ENCODE peak calls at places on chromosomes 7 and 10, in five cellular contexts. One of them, this sample, is unnamed.

GRCh38 chr7:18125536-18125935 is 97.9 kb upstream of the PRPS1L1 start:
- DNase-seq in fibroblast of pulmonary artery: peak; percentile 31
- DNase-seq in WTC11: no peak
- DNase-seq in type B pancreatic cell: no peak
- DNase-seq in cardiac fibroblast: peak; percentile 54
- DNase-seq in this sample: no peak

GRCh38 chr7:100901921-100902332 is 6.2 kb upstream of the ACHE start:
- DNase-seq in fibroblast of pulmonary artery: no peak
- DNase-seq in WTC11: no peak
- DNase-seq in type B pancreatic cell: no peak
- DNase-seq in cardiac fibroblast: no peak
- DNase-seq in this sample: no peak

GRCh38 chr10:115857856-115858255 is 415.1 kb downstream of the GFRA1 start:
- DNase-seq in fibroblast of pulmonary artery: peak; percentile 13
- DNase-seq in WTC11: no peak
- DNase-seq in type B pancreatic cell: no peak
- DNase-seq in cardiac fibroblast: peak; percentile 5
- DNase-seq in this sample: no peak

GRCh38 chr7:78398081-78398480 is 599.5 kb downstream of the PHTF2 start:
- DNase-seq in fibroblast of pulmonary artery: no peak
- DNase-seq in WTC11: no peak
- DNase-seq in type B pancreatic cell: no peak
- DNase-seq in cardiac fibroblast: no peak
- DNase-seq in this sample: no peak

GRCh38 chr7:40311307-40311706 is 176.5 kb downstream of the SUGCT start:
- DNase-seq in fibroblast of pulmonary artery: no peak
- DNase-seq in WTC11: no peak
- DNase-seq in type B pancreatic cell: no peak
- DNase-seq in cardiac fibroblast: no peak
- DNase-seq in this sample: peak; percentile 37

GRCh38 chr7:15937571-15937970 is 251.1 kb upstream of the MEOX2 start:
- DNase-seq in fibroblast of pulmonary artery: no peak
- DNase-seq in WTC11: no peak
- DNase-seq in type B pancreatic cell: no peak
- DNase-seq in cardiac fibroblast: no peak
- DNase-seq in this sample: no peak

GRCh38 chr7:6536262-6536770 is 14.9 kb downstream of the GRID2IP start:
- DNase-seq in fibroblast of pulmonary artery: no peak
- DNase-seq in WTC11: peak; percentile 39
- DNase-seq in type B pancreatic cell: no peak
- DNase-seq in cardiac fibroblast: no peak
- DNase-seq in this sample: no peak

GRCh38 chr7:2635810-2636701 is 4.3 kb downstream of the TTYH3 start:
- DNase-seq in fibroblast of pulmonary artery: no peak
- DNase-seq in WTC11: no peak
- DNase-seq in type B pancreatic cell: no peak
- DNase-seq in cardiac fibroblast: peak; percentile 87
- DNase-seq in this sample: no peak

GRCh38 chr7:103114576-103115008 is 34.3 kb downstream of the NAPEPLD start:
- DNase-seq in fibroblast of pulmonary artery: no peak
- DNase-seq in WTC11: no peak
- DNase-seq in type B pancreatic cell: no peak
- DNase-seq in cardiac fibroblast: no peak
- DNase-seq in this sample: no peak

GRCh38 chr10:119253433-119254174 is 46.2 kb downstream of the GRK5 start:
- DNase-seq in fibroblast of pulmonary artery: peak; percentile 92
- DNase-seq in WTC11: peak; percentile 20
- DNase-seq in type B pancreatic cell: no peak
- DNase-seq in cardiac fibroblast: peak; percentile 95
- DNase-seq in this sample: no peak

GRCh38 chr10:11245510-11245909 is 227.8 kb downstream of the CELF2 start:
- DNase-seq in fibroblast of pulmonary artery: no peak
- DNase-seq in WTC11: no peak
- DNase-seq in type B pancreatic cell: no peak
- DNase-seq in cardiac fibroblast: no peak
- DNase-seq in this sample: peak; percentile 51

GRCh38 chr10:55631071-55631654 is 729.9 kb downstream of the ZWINT start:
- DNase-seq in fibroblast of pulmonary artery: peak; percentile 21
- DNase-seq in WTC11: peak; percentile 87
- DNase-seq in type B pancreatic cell: peak; percentile 84
- DNase-seq in cardiac fibroblast: peak; percentile 23
- DNase-seq in this sample: peak; percentile 68

GRCh38 chr10:13163859-13164258 is 2.5 kb downstream of the MCM10 start:
- DNase-seq in fibroblast of pulmonary artery: no peak
- DNase-seq in WTC11: no peak
- DNase-seq in type B pancreatic cell: no peak
- DNase-seq in cardiac fibroblast: no peak
- DNase-seq in this sample: no peak

GRCh38 chr10:10785627-10786333 is 231.9 kb upstream of the CELF2 start:
- DNase-seq in fibroblast of pulmonary artery: peak; percentile 78
- DNase-seq in WTC11: no peak
- DNase-seq in type B pancreatic cell: no peak
- DNase-seq in cardiac fibroblast: peak; percentile 79
- DNase-seq in this sample: no peak

GRCh38 chr10:101041252-101041761 is 10.3 kb downstream of the SFXN3 start:
- DNase-seq in fibroblast of pulmonary artery: peak; percentile 89
- DNase-seq in WTC11: peak; percentile 87
- DNase-seq in type B pancreatic cell: no peak
- DNase-seq in cardiac fibroblast: peak; percentile 93
- DNase-seq in this sample: peak; percentile 86

GRCh38 chr7:125126376-125126775 is 196.8 kb upstream of the POT1 start:
- DNase-seq in fibroblast of pulmonary artery: peak; percentile 71
- DNase-seq in WTC11: no peak
- DNase-seq in type B pancreatic cell: no peak
- DNase-seq in cardiac fibroblast: peak; percentile 74
- DNase-seq in this sample: no peak

GRCh38 chr7:66741-67140 is 125.6 kb upstream of the FAM20C start:
- DNase-seq in fibroblast of pulmonary artery: no peak
- DNase-seq in WTC11: no peak
- DNase-seq in type B pancreatic cell: no peak
- DNase-seq in cardiac fibroblast: no peak
- DNase-seq in this sample: no peak

GRCh38 chr7:55574062-55574717 is 1.9 kb upstream of the VOPP1 start:
- DNase-seq in fibroblast of pulmonary artery: peak; percentile 40
- DNase-seq in WTC11: no peak
- DNase-seq in type B pancreatic cell: no peak
- DNase-seq in cardiac fibroblast: peak; percentile 50
- DNase-seq in this sample: no peak

GRCh38 chr7:155412416-155413253 is 45.3 kb upstream of the EN2 start:
- DNase-seq in fibroblast of pulmonary artery: peak; percentile 22
- DNase-seq in WTC11: peak; percentile 79
- DNase-seq in type B pancreatic cell: no peak
- DNase-seq in cardiac fibroblast: peak; percentile 13
- DNase-seq in this sample: peak; percentile 89

GRCh38 chr10:88974446-88975376 is 15.9 kb upstream of the FAS start:
- DNase-seq in fibroblast of pulmonary artery: no peak
- DNase-seq in WTC11: no peak
- DNase-seq in type B pancreatic cell: no peak
- DNase-seq in cardiac fibroblast: peak; percentile 33
- DNase-seq in this sample: no peak

GRCh38 chr7:101686030-101686429 is 56.9 kb upstream of the MYL10 start:
- DNase-seq in fibroblast of pulmonary artery: no peak
- DNase-seq in WTC11: no peak
- DNase-seq in type B pancreatic cell: no peak
- DNase-seq in cardiac fibroblast: no peak
- DNase-seq in this sample: no peak

GRCh38 chr10:24465124-24465874 is 256.4 kb downstream of the KIAA1217 start:
- DNase-seq in fibroblast of pulmonary artery: peak; percentile 45
- DNase-seq in WTC11: no peak
- DNase-seq in type B pancreatic cell: no peak
- DNase-seq in cardiac fibroblast: peak; percentile 81
- DNase-seq in this sample: no peak

GRCh38 chr10:132628966-132629900 is 91.6 kb downstream of the INPP5A start:
- DNase-seq in fibroblast of pulmonary artery: no peak
- DNase-seq in WTC11: peak; percentile 9
- DNase-seq in type B pancreatic cell: no peak
- DNase-seq in cardiac fibroblast: no peak
- DNase-seq in this sample: no peak

GRCh38 chr10:75431180-75432111 is at the start of gene LRMDA:
- DNase-seq in fibroblast of pulmonary artery: peak; percentile 39
- DNase-seq in WTC11: peak; percentile 38
- DNase-seq in type B pancreatic cell: no peak
- DNase-seq in cardiac fibroblast: peak; percentile 22
- DNase-seq in this sample: peak; percentile 58

GRCh38 chr7:134852626-134853025 is 73.2 kb downstream of the CALD1 start:
- DNase-seq in fibroblast of pulmonary artery: no peak
- DNase-seq in WTC11: no peak
- DNase-seq in type B pancreatic cell: no peak
- DNase-seq in cardiac fibroblast: no peak
- DNase-seq in this sample: no peak

GRCh38 chr10:126663880-126664279 is 6.6 kb downstream of the C10orf90 start:
- DNase-seq in fibroblast of pulmonary artery: peak; percentile 34
- DNase-seq in WTC11: no peak
- DNase-seq in type B pancreatic cell: no peak
- DNase-seq in cardiac fibroblast: peak; percentile 87
- DNase-seq in this sample: no peak

GRCh38 chr7:46812047-46812672 is 769.8 kb downstream of the TNS3 start:
- DNase-seq in fibroblast of pulmonary artery: peak; percentile 18
- DNase-seq in WTC11: no peak
- DNase-seq in type B pancreatic cell: no peak
- DNase-seq in cardiac fibroblast: peak; percentile 14
- DNase-seq in this sample: no peak

GRCh38 chr10:67665491-67665890 is 30.5 kb downstream of the CTNNA3 start:
- DNase-seq in fibroblast of pulmonary artery: no peak
- DNase-seq in WTC11: no peak
- DNase-seq in type B pancreatic cell: no peak
- DNase-seq in cardiac fibroblast: no peak
- DNase-seq in this sample: no peak

GRCh38 chr10:126580873-126581647 is 89.4 kb downstream of the C10orf90 start:
- DNase-seq in fibroblast of pulmonary artery: no peak
- DNase-seq in WTC11: no peak
- DNase-seq in type B pancreatic cell: no peak
- DNase-seq in cardiac fibroblast: no peak
- DNase-seq in this sample: no peak

GRCh38 chr7:30702200-30702599 is 19.9 kb upstream of the CRHR2 start:
- DNase-seq in fibroblast of pulmonary artery: no peak
- DNase-seq in WTC11: no peak
- DNase-seq in type B pancreatic cell: no peak
- DNase-seq in cardiac fibroblast: peak; percentile 25
- DNase-seq in this sample: no peak
- TF ChIP-seq CTCF in fibroblast of pulmonary artery: peak; percentile 13
- TF ChIP-seq CTCF in WTC11: peak; percentile 22
- TF ChIP-seq CTCF in type B pancreatic cell: no peak
- TF ChIP-seq CTCF in cardiac fibroblast: peak; percentile 15
- TF ChIP-seq CTCF in this sample: peak; percentile 13

GRCh38 chr7:50798126-50798525 is 15.4 kb upstream of the GRB10 start:
- DNase-seq in fibroblast of pulmonary artery: no peak
- DNase-seq in WTC11: no peak
- DNase-seq in type B pancreatic cell: no peak
- DNase-seq in cardiac fibroblast: no peak
- DNase-seq in this sample: no peak

GRCh38 chr7:50795253-50795652 is 12.6 kb upstream of the GRB10 start:
- DNase-seq in fibroblast of pulmonary artery: no peak
- DNase-seq in WTC11: no peak
- DNase-seq in type B pancreatic cell: no peak
- DNase-seq in cardiac fibroblast: no peak
- DNase-seq in this sample: no peak

GRCh38 chr7:50793115-50793946 is 10.6 kb upstream of the GRB10 start:
- DNase-seq in fibroblast of pulmonary artery: peak; percentile 64
- DNase-seq in WTC11: peak; percentile 65
- DNase-seq in type B pancreatic cell: no peak
- DNase-seq in cardiac fibroblast: peak; percentile 77
- DNase-seq in this sample: no peak

GRCh38 chr7:50793947-50794570 is 11.4 kb upstream of the GRB10 start:
- DNase-seq in fibroblast of pulmonary artery: no peak
- DNase-seq in WTC11: no peak
- DNase-seq in type B pancreatic cell: no peak
- DNase-seq in cardiac fibroblast: no peak
- DNase-seq in this sample: no peak

GRCh38 chr7:50795831-50796230 is 13.1 kb upstream of the GRB10 start:
- DNase-seq in fibroblast of pulmonary artery: no peak
- DNase-seq in WTC11: no peak
- DNase-seq in type B pancreatic cell: no peak
- DNase-seq in cardiac fibroblast: no peak
- DNase-seq in this sample: no peak
- TF ChIP-seq CTCF in fibroblast of pulmonary artery: peak; percentile 6
- TF ChIP-seq CTCF in WTC11: no peak
- TF ChIP-seq CTCF in type B pancreatic cell: no peak
- TF ChIP-seq CTCF in cardiac fibroblast: peak; percentile 16
- TF ChIP-seq CTCF in this sample: no peak

DNA sequence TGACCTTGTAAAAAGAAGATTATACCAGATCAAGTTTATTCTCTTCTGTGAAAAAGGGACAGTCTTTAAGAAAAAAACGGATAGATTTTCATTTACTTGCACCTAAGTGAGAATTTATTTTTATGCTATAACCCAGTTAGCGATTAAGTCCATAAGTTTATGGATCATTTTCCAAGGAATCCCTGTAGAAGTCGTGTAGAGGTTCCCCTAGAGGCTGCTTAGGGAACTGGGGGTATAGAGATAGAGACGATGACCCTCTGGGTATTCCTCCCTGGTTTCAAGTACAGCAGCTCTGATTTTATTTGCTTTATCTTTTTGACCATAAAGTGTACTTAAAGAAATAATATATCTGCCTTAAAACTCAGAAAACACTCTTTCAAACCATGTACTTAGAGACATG is 648.4 kb upstream of the LRRTM3 start:
- DNase-seq in fibroblast of pulmonary artery: no peak
- DNase-seq in WTC11: no peak
- DNase-seq in type B pancreatic cell: no peak
- DNase-seq in cardiac fibroblast: no peak
- DNase-seq in this sample: no peak
- TF ChIP-seq CTCF in fibroblast of pulmonary artery: no peak
- TF ChIP-seq CTCF in WTC11: peak; percentile 39
- TF ChIP-seq CTCF in type B pancreatic cell: peak; percentile 66
- TF ChIP-seq CTCF in cardiac fibroblast: peak; percentile 10
- TF ChIP-seq CTCF in this sample: no peak

GRCh38 chr10:31603245-31604087 is 284.4 kb downstream of the ZEB1 start:
- DNase-seq in fibroblast of pulmonary artery: peak; percentile 91
- DNase-seq in WTC11: peak; percentile 98
- DNase-seq in type B pancreatic cell: peak; percentile 95
- DNase-seq in cardiac fibroblast: peak; percentile 93
- DNase-seq in this sample: peak; percentile 98
- TF ChIP-seq CTCF in fibroblast of pulmonary artery: no peak
- TF ChIP-seq CTCF in WTC11: no peak
- TF ChIP-seq CTCF in type B pancreatic cell: peak; percentile 27
- TF ChIP-seq CTCF in cardiac fibroblast: no peak
- TF ChIP-seq CTCF in this sample: no peak

DNA sequence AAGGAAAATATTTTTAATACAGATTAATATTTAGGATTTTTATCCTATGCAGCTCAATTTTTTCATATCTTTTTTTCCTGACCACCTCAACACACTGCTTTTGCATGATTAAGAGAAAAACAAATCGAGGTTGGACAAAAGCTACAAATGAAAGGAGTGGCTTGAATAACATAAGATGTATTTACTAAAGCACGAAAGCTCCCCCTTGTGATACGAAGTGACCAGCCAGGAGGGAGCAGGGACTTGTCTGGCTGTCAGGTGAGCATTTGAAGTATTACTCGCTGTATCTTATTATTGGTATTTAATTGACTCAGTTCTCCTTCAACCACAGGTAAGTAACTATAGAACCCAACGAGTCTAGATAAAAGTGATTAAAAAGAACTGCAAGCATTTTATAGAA is 265.2 kb upstream of the PHF14 start:
- DNase-seq in fibroblast of pulmonary artery: no peak
- DNase-seq in WTC11: peak; percentile 38
- DNase-seq in type B pancreatic cell: no peak
- DNase-seq in cardiac fibroblast: no peak
- DNase-seq in this sample: no peak
- TF ChIP-seq CTCF in fibroblast of pulmonary artery: no peak
- TF ChIP-seq CTCF in WTC11: no peak
- TF ChIP-seq CTCF in type B pancreatic cell: peak; percentile 60
- TF ChIP-seq CTCF in cardiac fibroblast: no peak
- TF ChIP-seq CTCF in this sample: no peak